ENCODE peak calls at places on chromosomes 4 and X, in four cellular contexts. Z, P, K and B are unnamed samples.

GRCh38 chr4:26288308-26288982 is 32.4 kb upstream of the RBPJ start:
- DNase-seq in Z (no peak), P (no peak), K (no peak), B (no peak)

GRCh38 chr4:39085891-39086290 is 23.9 kb downstream of the KLHL5 start:
- DNase-seq in Z (no peak), P (no peak), K (no peak), B (no peak)

GRCh38 chrX:70907900-70908299 is 611 bp downstream of the TEX11 start:
- DNase-seq in Z (no peak), P (no peak), K (no peak), B (no peak)

GRCh38 chr4:113951263-113951662 is 28.2 kb downstream of the ARSJ start:
- DNase-seq in Z (peak; percentile 45), P (peak; percentile 13), K (no peak), B (no peak)

GRCh38 chr4:8609406-8609805 is 16.8 kb downstream of the CPZ start:
- DNase-seq in Z (no peak), P (no peak), K (no peak), B (no peak)

GRCh38 chr4:170047774-170048354 is 21.7 kb upstream of the MFAP3L start:
- DNase-seq in Z (peak; percentile 57), P (peak; percentile 50), K (peak; percentile 53), B (peak; percentile 35)

GRCh38 chr4:164807611-164808010 is 53.7 kb downstream of the SMIM31 start:
- DNase-seq in Z (no peak), P (no peak), K (peak; percentile 74), B (no peak)

GRCh38 chrX:57329008-57329407 is 42.5 kb downstream of the FAAH2 start:
- DNase-seq in Z (no peak), P (no peak), K (peak; percentile 2), B (no peak)

GRCh38 chr4:182494103-182494502 is 250.9 kb downstream of the TENM3 start:
- DNase-seq in Z (no peak), P (no peak), K (no peak), B (no peak)

GRCh38 chr4:186069734-186070133 is 778 bp downstream of the TLR3 start:
- DNase-seq in Z (no peak), P (no peak), K (no peak), B (no peak)
- H3K27ac ChIP-seq in Z (no peak overlapping the region), P (peak overlapping the region; percentile 78), K (no peak overlapping the region), B (no peak overlapping the region)

GRCh38 chrX:24149346-24150050 is at the start of gene ZFX:
- DNase-seq in Z (no peak), P (peak; percentile 82), K (peak; percentile 9), B (peak; percentile 77)
- TF ChIP-seq POLR2A in Z (no peak), P (peak; percentile 53), K (peak; percentile 34), B (peak; percentile 23)

DNA sequence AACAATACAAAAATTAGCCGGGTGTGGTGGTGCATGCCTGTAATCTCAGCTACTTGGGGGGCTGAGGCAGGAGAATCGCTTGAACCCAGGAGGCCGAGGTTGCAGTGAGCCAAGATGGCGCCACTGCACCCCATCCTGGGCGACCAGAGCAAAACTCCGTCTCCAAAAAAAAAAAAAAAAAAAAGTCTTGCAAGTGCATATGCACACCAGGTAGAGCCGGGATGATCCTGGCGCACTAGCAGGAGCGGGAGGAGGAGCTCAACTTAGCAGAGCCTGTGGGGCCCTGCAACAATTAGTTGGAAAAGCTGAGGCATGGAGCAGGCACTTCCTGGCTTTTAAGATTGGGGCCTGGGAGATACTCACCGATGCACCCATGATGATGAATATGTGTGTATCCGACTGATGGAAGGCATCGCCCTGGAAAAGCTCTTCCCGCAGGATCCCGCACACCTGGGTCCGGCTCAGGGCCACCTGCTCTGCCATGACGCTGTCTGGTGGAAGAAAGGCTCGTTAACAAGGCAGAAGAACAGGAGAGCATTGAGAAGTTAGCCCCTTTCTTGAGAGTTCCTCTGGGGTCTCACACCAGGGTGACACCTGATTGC is 872 bp downstream of the G6PD start:
- DNase-seq in Z (no peak), P (no peak), K (no peak), B (no peak)
- H3K4me1 ChIP-seq in Z (peaks cover 27% of the 10 kb centered on the region), P (no peaks in the 10 kb centered on the region), K (peaks cover 43% of the 10 kb centered on the region), B (no peaks in the 10 kb centered on the region)

DNA sequence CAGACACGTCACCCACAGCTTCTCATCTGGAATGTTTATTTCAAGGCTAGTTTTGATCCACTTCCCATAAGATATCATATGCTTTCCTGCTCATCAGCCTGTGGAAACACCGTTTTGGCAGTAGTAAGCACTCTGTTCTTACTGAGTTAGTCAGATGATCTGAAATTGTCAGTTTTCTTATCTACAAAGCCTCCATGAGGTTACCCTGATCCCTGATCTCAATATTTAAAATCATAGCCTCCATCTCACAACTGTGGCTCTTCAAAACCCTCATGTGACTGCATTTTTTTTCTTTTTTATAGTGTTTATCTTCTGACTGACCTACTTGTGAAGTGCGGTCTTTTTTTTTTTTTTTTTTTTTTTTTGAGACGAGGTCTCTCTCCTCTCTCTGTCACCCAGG is 22.7 kb downstream of the BST1 start:
- DNase-seq in Z (no peak), P (no peak), K (no peak), B (no peak)
- H3K27ac ChIP-seq in Z (no peak overlapping the region), P (peak overlapping the region; percentile 51), K (no peak overlapping the region), B (no peak overlapping the region)